ENCODE peak calls at places on chromosomes 16 and 17, in four cellular contexts. B, D, R and E are unnamed samples.

GRCh38 chr17:67998466-67998865 is 2.2 kb upstream of the C17orf58 start:
- DNase-seq in B (no peak), D (no peak), R (no peak), E (no peak)

GRCh38 chr17:75771334-75772281 is 6.6 kb upstream of the GALK1 start:
- DNase-seq in B (no peak), D (no peak), R (no peak), E (no peak)

GRCh38 chr17:38852771-38853291 is 690 bp downstream of the RPL23 start:
- DNase-seq in B (no peak), D (no peak), R (no peak), E (no peak)

GRCh38 chr16:180921-181667 is 835 bp downstream of the HBQ1 start:
- DNase-seq in B (peak; percentile 46), D (peak; percentile 80), R (peak; percentile 86), E (peak; percentile 85)

GRCh38 chr17:83006515-83007455 is 72.6 kb upstream of the METRNL start:
- DNase-seq in B (no peak), D (no peak), R (peak; percentile 21), E (no peak)

GRCh38 chr17:61203765-61204164 is 195.9 kb upstream of the TBX2 start:
- DNase-seq in B (no peak), D (no peak), R (no peak), E (no peak)

GRCh38 chr16:87375426-87376135 is 8.0 kb downstream of the FBXO31 start:
- DNase-seq in B (peak; percentile 42), D (no peak), R (no peak), E (no peak)

GRCh38 chr17:76202516-76202915 is 37.8 kb downstream of the RNF157 start:
- DNase-seq in B (peak; percentile 12), D (no peak), R (no peak), E (no peak)

GRCh38 chr17:57566724-57567123 is 178.4 kb downstream of the CCDC182 start:
- DNase-seq in B (no peak), D (no peak), R (no peak), E (no peak)

GRCh38 chr17:34623856-34624766 is 44.7 kb downstream of the TMEM132E start:
- DNase-seq in B (no peak), D (no peak), R (no peak), E (no peak)

GRCh38 chr16:48365601-48366164 is 19.5 kb downstream of the SIAH1 start:
- DNase-seq in B (peak; percentile 80), D (peak; percentile 83), R (peak; percentile 94), E (peak; percentile 88)

GRCh38 chr16:9139965-9140364 is 48.5 kb downstream of the HAPSTR1 start:
- DNase-seq in B (no peak), D (no peak), R (no peak), E (peak; percentile 43)

GRCh38 chr16:64012166-64012565 is 1109.7 kb downstream of the CDH11 start:
- DNase-seq in B (no peak), D (no peak), R (no peak), E (no peak)

GRCh38 chr17:43645450-43645764 is 16.3 kb downstream of the MEOX1 start:
- DNase-seq in B (no peak), D (no peak), R (no peak), E (no peak)

GRCh38 chr17:43648916-43649315 is 12.8 kb downstream of the MEOX1 start:
- DNase-seq in B (no peak), D (no peak), R (peak; percentile 57), E (no peak)

GRCh38 chr17:43644081-43644480 is 17.6 kb downstream of the MEOX1 start:
- DNase-seq in B (no peak), D (no peak), R (peak; percentile 43), E (no peak)

GRCh38 chr17:43641416-43641815 is 20.3 kb downstream of the MEOX1 start:
- DNase-seq in B (no peak), D (no peak), R (no peak), E (no peak)

DNA sequence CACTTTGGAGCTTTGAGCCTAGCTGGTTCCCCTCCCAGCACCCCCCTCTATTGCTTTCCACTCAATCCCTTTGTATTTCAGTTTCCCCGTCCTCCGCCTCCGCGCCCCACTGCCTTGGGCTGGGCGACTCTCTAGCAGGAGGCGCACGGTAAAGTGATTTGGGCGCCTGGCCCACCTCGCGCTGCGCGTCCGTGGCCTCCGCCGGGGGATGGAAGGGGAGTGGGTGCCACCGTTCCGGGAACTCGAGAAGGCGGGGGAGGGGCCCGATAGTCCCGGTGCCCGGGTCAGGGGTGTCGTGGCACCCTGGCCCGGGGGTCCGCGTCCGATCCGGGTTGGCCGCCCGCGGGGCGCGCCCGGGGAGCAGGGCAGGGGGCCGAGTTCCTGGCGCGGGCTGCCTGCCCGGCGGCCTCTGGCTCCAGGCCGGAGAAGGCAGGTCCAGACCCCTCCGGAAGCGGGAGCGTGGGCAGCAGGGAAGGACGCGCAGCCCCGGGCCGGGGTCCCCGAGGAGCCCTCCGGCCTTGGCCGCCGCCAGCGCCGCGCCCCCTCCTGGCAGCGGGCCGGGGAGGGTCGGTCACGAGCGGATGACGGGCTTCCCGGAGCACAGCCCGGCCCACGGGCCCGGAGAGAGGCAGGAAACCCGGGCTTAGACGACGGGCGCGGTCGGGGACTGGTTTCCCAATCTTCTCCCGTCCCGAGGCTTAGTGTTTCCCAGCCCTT is 15.8 kb downstream of the MEOX1 start:
- DNase-seq in B (no peak), D (peak; percentile 72), R (no peak), E (no peak)
- TF ChIP-seq CTCF in B (peak; percentile 51), D (no peak), R (no peak), E (no peak)

DNA sequence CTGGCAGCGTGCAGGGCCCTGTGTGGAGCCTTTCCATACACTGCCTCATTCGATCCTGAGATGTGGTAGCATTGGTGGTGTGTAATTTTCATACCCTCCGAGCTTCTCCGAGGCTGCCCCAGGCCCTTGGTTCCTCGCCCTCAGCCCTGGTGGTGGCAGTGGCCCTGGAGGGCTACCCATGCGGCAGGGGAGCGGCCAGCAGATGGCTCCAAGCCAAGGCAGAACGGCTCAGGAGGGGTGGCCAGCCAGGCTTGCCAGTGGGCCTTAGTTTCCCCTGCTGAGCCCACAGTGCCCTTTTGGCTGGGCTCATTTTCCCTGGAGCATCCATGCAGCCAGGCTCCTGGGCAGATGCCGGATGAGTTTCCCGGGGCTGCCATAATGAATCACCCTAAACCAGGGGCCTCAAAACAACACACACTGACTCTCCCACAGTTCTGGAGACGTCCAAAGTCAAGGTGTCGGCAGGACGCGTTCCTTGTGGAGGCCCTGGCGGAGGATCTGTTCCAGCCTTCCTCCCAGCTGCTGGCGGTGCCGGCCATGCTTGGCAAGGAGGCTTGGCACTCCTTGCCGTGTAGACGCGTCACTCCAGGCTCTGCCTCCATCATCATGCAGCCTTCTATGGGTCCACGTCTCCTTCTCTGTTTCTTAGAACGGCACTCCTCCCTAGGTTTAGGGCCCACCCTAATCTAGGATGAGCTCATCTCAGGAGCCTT is 158.8 kb upstream of the GSE1 start:
- DNase-seq in B (no peak), D (no peak), R (no peak), E (no peak)
- TF ChIP-seq CTCF in B (no peak), D (no peak), R (no peak), E (no peak)

GRCh38 chr17:48502312-48502711 is 28.5 kb downstream of the HOXB1 start:
- DNase-seq in B (no peak), D (no peak), R (no peak), E (no peak)
- TF ChIP-seq CTCF in B (no peak), D (no peak), R (no peak), E (no peak)

GRCh38 chr16:66508261-66508913 is 41.5 kb downstream of the TK2 start:
- DNase-seq in B (peak; percentile 38), D (peak; percentile 10), R (no peak), E (no peak)

GRCh38 chr16:66503030-66503429 is 46.9 kb downstream of the TK2 start:
- DNase-seq in B (no peak), D (peak; percentile 60), R (no peak), E (no peak)

GRCh38 chr16:66507731-66508239 is 42.1 kb downstream of the TK2 start:
- DNase-seq in B (no peak), D (peak; percentile 4), R (no peak), E (no peak)

GRCh38 chr16:66502020-66502913 is 47.7 kb downstream of the TK2 start:
- DNase-seq in B (no peak), D (peak; percentile 96), R (no peak), E (no peak)

DNA sequence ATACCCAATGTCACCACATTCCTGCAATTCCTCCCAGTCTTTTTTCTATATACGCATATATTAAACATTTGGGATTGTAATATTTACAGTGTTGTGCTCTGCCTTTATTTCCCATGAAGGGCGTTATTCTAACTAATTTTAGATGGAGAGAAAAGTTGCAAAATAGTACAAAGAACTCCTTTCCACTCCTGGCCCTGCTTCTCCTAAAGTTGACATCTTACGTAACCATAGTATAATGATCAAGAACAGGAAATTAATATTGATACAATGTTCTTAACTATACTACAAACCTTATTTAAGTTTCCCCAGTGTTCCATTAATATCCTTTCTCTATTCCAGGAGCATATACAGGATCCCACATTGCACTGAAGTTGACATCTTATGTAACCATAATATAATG is 46.3 kb downstream of the TK2 start:
- DNase-seq in B (no peak), D (no peak), R (no peak), E (no peak)
- TF ChIP-seq CTCF in B (no peak), D (no peak), R (no peak), E (no peak)

GRCh38 chr17:40526668-40527067 is 25.2 kb upstream of the TNS4 start:
- DNase-seq in B (no peak), D (no peak), R (no peak), E (no peak)
- TF ChIP-seq CTCF in B (no peak), D (no peak), R (no peak), E (no peak)

GRCh38 chr16:79885320-79885719 is 284.8 kb upstream of the MAF start:
- DNase-seq in B (no peak), D (no peak), R (no peak), E (no peak)
- TF ChIP-seq CTCF in B (no peak), D (no peak), R (no peak), E (no peak)

GRCh38 chr16:89183463-89183862 is 11.9 kb downstream of the CDH15 start:
- DNase-seq in B (no peak), D (no peak), R (no peak), E (no peak)
- TF ChIP-seq CTCF in B (no peak), D (no peak), R (no peak), E (no peak)

GRCh38 chr16:89700649-89701424 is 668 bp downstream of the SPATA2L start:
- DNase-seq in B (no peak), D (peak; percentile 58), R (peak; percentile 74), E (peak; percentile 76)
- TF ChIP-seq CTCF in B (peak; percentile 60), D (no peak), R (peak; percentile 22), E (no peak)

DNA sequence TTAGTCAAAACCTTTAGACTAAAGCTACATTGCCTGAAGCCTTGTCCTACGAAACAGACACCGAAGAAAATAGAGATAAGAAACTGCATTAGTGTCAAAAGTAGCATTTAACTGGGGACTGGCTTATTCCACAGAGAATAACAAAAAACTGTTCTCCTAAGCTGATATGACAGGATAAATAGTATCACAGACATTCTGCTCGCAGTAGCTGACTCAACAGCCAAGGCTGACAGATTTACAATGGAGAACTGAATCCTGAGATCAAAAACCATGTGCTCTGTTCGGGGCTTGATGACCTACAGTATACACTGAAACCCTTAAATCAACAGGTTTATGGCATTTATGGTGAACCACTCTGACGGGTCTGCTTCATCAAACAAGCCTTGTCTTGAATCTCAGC is 25.5 kb downstream of the ADAMTS18 start:
- DNase-seq in B (no peak), D (no peak), R (no peak), E (no peak)
- TF ChIP-seq CTCF in B (no peak), D (no peak), R (no peak), E (no peak)